ENCODE peak calls at places on chromosome 1, in five cellular contexts. S, F, N, C and W are unnamed samples.

GRCh38 chr1:109823543-109824348 is 60.0 kb upstream of the EPS8L3 start:
- DNase-seq in N (peak; percentile 45), F (peak; percentile 77), C (no peak), S (no peak), W (no peak)

GRCh38 chr1:164561007-164561406 is 2.0 kb downstream of the PBX1 start:
- DNase-seq in F (peak; percentile 32), C (no peak), S (no peak), N (no peak), W (no peak)

GRCh38 chr1:209416009-209416408 is 167.5 kb upstream of the CAMK1G start:
- DNase-seq in F (no peak), S (no peak), C (no peak), N (no peak), W (no peak)

GRCh38 chr1:113255728-113256347 is 134.5 kb upstream of the MAGI3 start:
- DNase-seq in C (peak; percentile 51), F (no peak), N (peak; percentile 31), S (no peak), W (no peak)

GRCh38 chr1:98323396-98323795 is 338.1 kb upstream of the SNX7 start:
- DNase-seq in F (peak; percentile 93), N (no peak), S (no peak), C (no peak), W (no peak)

GRCh38 chr1:165289556-165289955 is 67.0 kb downstream of the LMX1A start:
- DNase-seq in N (no peak), C (no peak), F (no peak), S (no peak), W (no peak)

GRCh38 chr1:35707253-35708178 is 11.2 kb downstream of the C1orf216 start:
- DNase-seq in F (peak; percentile 57), C (peak; percentile 35), N (no peak), S (no peak), W (no peak)

GRCh38 chr1:160410412-160411005 is 10.1 kb downstream of the VANGL2 start:
- DNase-seq in S (no peak), F (peak; percentile 17), C (no peak), N (no peak), W (no peak)

GRCh38 chr1:183812686-183813569 is 8.0 kb downstream of the RGL1 start:
- DNase-seq in F (peak; percentile 87), C (no peak), N (no peak), S (no peak), W (no peak)

GRCh38 chr1:108719654-108720435 is 7.1 kb downstream of the FNDC7 start:
- DNase-seq in C (no peak), S (no peak), F (peak; percentile 97), N (no peak), W (no peak)

GRCh38 chr1:167529829-167530474 is 11.6 kb upstream of the CD247 start:
- DNase-seq in F (peak; percentile 18), N (no peak), S (no peak), C (no peak), W (no peak)

GRCh38 chr1:156146749-156147405 is 6.5 kb upstream of the SEMA4A start:
- DNase-seq in C (no peak), S (no peak), N (no peak), F (peak; percentile 74), W (no peak)

GRCh38 chr1:23751050-23751814 is 8.0 kb downstream of the ELOA start:
- DNase-seq in F (peak; percentile 81), N (peak; percentile 47), S (no peak), C (peak; percentile 27), W (no peak)

GRCh38 chr1:91732291-91732953 is 153.5 kb downstream of the TGFBR3 start:
- DNase-seq in F (peak; percentile 91), N (no peak), C (no peak), S (no peak), W (no peak)

GRCh38 chr1:19599810-19600209 is 44.3 kb upstream of the NBL1 start:
- DNase-seq in N (no peak), S (no peak), C (no peak), F (no peak), W (no peak)

GRCh38 chr1:96992871-96993270 is 271.3 kb downstream of the PTBP2 start:
- DNase-seq in N (no peak), C (no peak), S (no peak), F (peak; percentile 61), W (no peak)

GRCh38 chr1:116725798-116726197 is 28.4 kb upstream of the CD2 start:
- DNase-seq in C (no peak), S (no peak), F (peak; percentile 18), N (no peak), W (no peak)

GRCh38 chr1:183227963-183228649 is 42.0 kb downstream of the LAMC2 start:
- DNase-seq in C (peak; percentile 56), S (no peak), F (peak; percentile 68), N (peak; percentile 48), W (no peak)

GRCh38 chr1:178267646-178268094 is 173.8 kb downstream of the RASAL2 start:
- DNase-seq in F (peak; percentile 42), N (no peak), C (no peak), S (no peak), W (no peak)

GRCh38 chr1:153962088-153963029 is 978 bp downstream of the SLC39A1 start:
- DNase-seq in S (no peak), F (peak; percentile 83), N (peak; percentile 56), C (peak; percentile 47), W (peak; percentile 26)

GRCh38 chr1:214123061-214123784 is 135.4 kb downstream of the PROX1 start:
- DNase-seq in F (peak; percentile 69), C (peak; percentile 48), S (no peak), N (peak; percentile 42), W (peak; percentile 23)

GRCh38 chr1:111977378-111977777 is 12.1 kb downstream of the KCND3 start:
- DNase-seq in C (no peak), F (no peak), N (no peak), S (no peak), W (no peak)

GRCh38 chr1:160814316-160814715 is 18.3 kb downstream of the LY9 start:
- DNase-seq in N (no peak), F (no peak), C (no peak), S (no peak), W (no peak)

GRCh38 chr1:27606708-27607238 is 2.8 kb upstream of the AHDC1 start:
- DNase-seq in S (no peak), C (no peak), F (peak; percentile 55), N (no peak), W (no peak)

GRCh38 chr1:227357229-227358078 is 39.2 kb upstream of the CDC42BPA start:
- DNase-seq in N (peak; percentile 54), F (peak; percentile 88), C (peak; percentile 69), S (no peak), W (peak; percentile 24)

GRCh38 chr1:204046346-204046745 is 26.6 kb upstream of the SOX13 start:
- DNase-seq in S (no peak), F (no peak), C (no peak), N (no peak), W (no peak)

GRCh38 chr1:11571906-11572616 is 82.2 kb downstream of the FBXO2 start:
- DNase-seq in S (no peak), N (no peak), C (no peak), F (no peak), W (no peak)

GRCh38 chr1:228848406-228848805 is 113.1 kb downstream of the RHOU start:
- DNase-seq in N (peak; percentile 24), F (no peak), C (no peak), S (no peak), W (no peak)

GRCh38 chr1:228852015-228852414 is 116.7 kb downstream of the RHOU start:
- DNase-seq in S (no peak), N (no peak), C (peak; percentile 54), F (no peak), W (no peak)

GRCh38 chr1:228851196-228851595 is 115.9 kb downstream of the RHOU start:
- DNase-seq in F (no peak), N (no peak), C (no peak), S (no peak), W (no peak)

GRCh38 chr1:228849011-228849541 is 113.8 kb downstream of the RHOU start:
- DNase-seq in C (no peak), F (no peak), S (no peak), N (peak; percentile 27), W (no peak)

GRCh38 chr1:228850141-228851100 is 115.1 kb downstream of the RHOU start:
- DNase-seq in C (no peak), S (no peak), F (no peak), N (no peak), W (no peak)
- H3K27ac ChIP-seq in C (peak overlapping the region; percentile 63), S (no peak overlapping the region), F (no peak overlapping the region), N (peak overlapping the region; percentile 34), W (no peak overlapping the region)

GRCh38 chr1:94819584-94819944 is 593 bp upstream of the SLC44A3 start:
- DNase-seq in N (no peak), F (no peak), S (no peak), C (no peak), W (no peak)
- H3K27ac ChIP-seq in N (peak overlapping the region; percentile 81), F (no peak overlapping the region), S (no peak overlapping the region), C (peak overlapping the region; percentile 81), W (peak overlapping the region; percentile 74)

GRCh38 chr1:65418522-65419185 is 1.8 kb upstream of the LEPR start:
- DNase-seq in N (no peak), S (no peak), F (peak; percentile 22), C (no peak), W (no peak)

GRCh38 chr1:65417729-65418128 is 2.7 kb upstream of the LEPR start:
- DNase-seq in N (no peak), F (no peak), C (no peak), S (no peak), W (no peak)

GRCh38 chr1:65419681-65420589 is 533 bp upstream of the LEPR start:
- DNase-seq in N (peak; percentile 99), S (peak; percentile 97), F (peak; percentile 99), C (peak; percentile 99), W (peak; percentile 96)

GRCh38 chr1:65412984-65413375 is 7.5 kb upstream of the LEPR start:
- DNase-seq in S (no peak), N (no peak), C (no peak), F (peak; percentile 47), W (no peak)

GRCh38 chr1:65416767-65417166 is 3.7 kb upstream of the LEPR start:
- DNase-seq in F (no peak), N (no peak), S (no peak), C (no peak), W (no peak)
- H3K27ac ChIP-seq in F (no peak overlapping the region), N (no peak overlapping the region), S (no peak overlapping the region), C (no peak overlapping the region), W (no peak overlapping the region)

DNA sequence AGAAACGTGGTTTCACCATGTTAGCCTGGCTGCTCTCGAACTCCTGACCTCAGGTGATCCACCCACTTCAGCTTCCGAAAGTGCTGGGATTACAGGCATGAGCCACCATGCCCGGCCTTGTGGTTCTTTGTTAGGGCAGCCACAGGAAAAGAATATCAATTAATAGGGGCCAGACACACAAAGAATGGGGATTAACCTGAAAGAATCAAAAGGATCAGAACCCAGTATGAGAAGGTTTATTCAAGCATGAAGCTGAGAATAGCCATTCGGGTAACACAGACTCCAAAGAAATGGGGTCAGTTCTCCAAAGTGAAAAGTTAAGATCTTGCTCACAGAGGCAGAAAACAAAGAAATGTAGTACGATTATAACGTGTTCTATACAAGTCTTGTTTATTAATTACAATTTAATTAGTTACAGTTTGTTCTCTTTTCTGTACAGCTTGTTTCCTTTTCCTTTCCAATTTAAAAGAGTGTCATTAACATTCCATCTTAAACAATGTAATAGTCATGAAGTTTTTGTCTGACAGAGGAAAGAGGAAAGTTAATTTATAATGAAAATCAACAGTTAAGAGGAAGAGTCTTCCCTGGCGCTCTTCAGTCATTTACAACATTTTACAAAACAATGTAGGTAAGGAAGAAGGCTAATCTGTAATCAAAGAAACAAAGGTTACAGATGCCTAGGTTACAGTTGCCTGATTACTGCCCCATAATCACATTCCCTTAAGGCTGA is 51.3 kb upstream of the SLC45A1 start:
- DNase-seq in C (no peak), N (no peak), F (no peak), S (no peak), W (no peak)
- H3K27ac ChIP-seq in C (no peak overlapping the region), N (no peak overlapping the region), F (no peak overlapping the region), S (no peak overlapping the region), W (no peak overlapping the region)